ENCODE peak calls at places on chromosome 7, in seven cellular contexts. One of them, this sample, is unnamed.

GRCh38 chr7:73313521-73313906 is 4.9 kb upstream of the NSUN5 start:
- DNase-seq in pancreas: no peak
- DNase-seq in occipital lobe: no peak
- DNase-seq in H54: no peak
- DNase-seq in RPMI7951: no peak
- DNase-seq in NB4: no peak
- DNase-seq in PC-3: no peak
- DNase-seq in this sample: no peak

GRCh38 chr7:55438765-55439525 is 73.8 kb downstream of the LANCL2 start:
- DNase-seq in RPMI7951: peak
- DNase-seq in NB4: no peak
- DNase-seq in occipital lobe: no peak
- DNase-seq in PC-3: peak
- DNase-seq in pancreas: no peak
- DNase-seq in H54: no peak
- DNase-seq in this sample: no peak

GRCh38 chr7:55509322-55509721 is 63.0 kb downstream of the VOPP1 start:
- DNase-seq in pancreas: no peak
- DNase-seq in PC-3: no peak
- DNase-seq in RPMI7951: no peak
- DNase-seq in NB4: peak
- DNase-seq in occipital lobe: no peak
- DNase-seq in H54: no peak
- DNase-seq in this sample: no peak

GRCh38 chr7:150778738-150779301 is 21.3 kb downstream of the TMEM176B start:
- DNase-seq in PC-3: peak
- DNase-seq in RPMI7951: peak
- DNase-seq in pancreas: peak
- DNase-seq in occipital lobe: peak
- DNase-seq in H54: peak
- DNase-seq in NB4: peak
- DNase-seq in this sample: peak

GRCh38 chr7:96708872-96709271 is 774 bp downstream of the SEM1 start:
- DNase-seq in NB4: no peak
- DNase-seq in pancreas: no peak
- DNase-seq in PC-3: no peak
- DNase-seq in RPMI7951: peak
- DNase-seq in occipital lobe: no peak
- DNase-seq in H54: no peak
- DNase-seq in this sample: peak

GRCh38 chr7:13016036-13016581 is 328.7 kb downstream of the ARL4A start:
- DNase-seq in occipital lobe: no peak
- DNase-seq in H54: no peak
- DNase-seq in RPMI7951: no peak
- DNase-seq in NB4: no peak
- DNase-seq in PC-3: no peak
- DNase-seq in pancreas: no peak
- DNase-seq in this sample: no peak

GRCh38 chr7:1707756-1708611 is 37.9 kb downstream of the ELFN1 start:
- DNase-seq in occipital lobe: no peak
- DNase-seq in RPMI7951: no peak
- DNase-seq in pancreas: no peak
- DNase-seq in NB4: no peak
- DNase-seq in H54: no peak
- DNase-seq in PC-3: no peak
- DNase-seq in this sample: peak

GRCh38 chr7:96952974-96953391 is 52.4 kb upstream of the DLX6 start:
- DNase-seq in RPMI7951: peak
- DNase-seq in PC-3: peak
- DNase-seq in NB4: no peak
- DNase-seq in H54: peak
- DNase-seq in pancreas: no peak
- DNase-seq in occipital lobe: no peak
- DNase-seq in this sample: peak

GRCh38 chr7:33895025-33895804 is 10.1 kb upstream of the BMPER start:
- DNase-seq in H54: peak
- DNase-seq in PC-3: peak
- DNase-seq in occipital lobe: peak
- DNase-seq in NB4: peak
- DNase-seq in RPMI7951: peak
- DNase-seq in pancreas: peak
- DNase-seq in this sample: peak

GRCh38 chr7:29091722-29092121 is 54.6 kb downstream of the CPVL start:
- DNase-seq in occipital lobe: no peak
- DNase-seq in NB4: no peak
- DNase-seq in H54: no peak
- DNase-seq in pancreas: no peak
- DNase-seq in RPMI7951: peak
- DNase-seq in PC-3: no peak
- DNase-seq in this sample: peak

GRCh38 chr7:150806863-150807262 is 6.3 kb downstream of the TMEM176A start:
- DNase-seq in RPMI7951: no peak
- DNase-seq in PC-3: no peak
- DNase-seq in pancreas: no peak
- DNase-seq in occipital lobe: no peak
- DNase-seq in H54: no peak
- DNase-seq in NB4: no peak
- DNase-seq in this sample: no peak

GRCh38 chr7:27661776-27662489 is 750 bp downstream of the HIBADH start:
- DNase-seq in PC-3: no peak
- DNase-seq in NB4: peak
- DNase-seq in pancreas: no peak
- DNase-seq in occipital lobe: peak
- DNase-seq in H54: no peak
- DNase-seq in RPMI7951: peak
- DNase-seq in this sample: peak

GRCh38 chr7:106604303-106604918 is 56.5 kb downstream of the CCDC71L start:
- DNase-seq in pancreas: no peak
- DNase-seq in NB4: peak
- DNase-seq in occipital lobe: no peak
- DNase-seq in H54: no peak
- DNase-seq in RPMI7951: no peak
- DNase-seq in PC-3: no peak
- DNase-seq in this sample: no peak

GRCh38 chr7:159027091-159027802 is 117.4 kb downstream of the VIPR2 start:
- DNase-seq in occipital lobe: no peak
- DNase-seq in H54: no peak
- DNase-seq in NB4: no peak
- DNase-seq in PC-3: peak
- DNase-seq in RPMI7951: no peak
- DNase-seq in pancreas: no peak
- DNase-seq in this sample: peak

GRCh38 chr7:69787736-69788431 is 189.6 kb downstream of the AUTS2 start:
- DNase-seq in NB4: no peak
- DNase-seq in PC-3: no peak
- DNase-seq in pancreas: no peak
- DNase-seq in RPMI7951: no peak
- DNase-seq in occipital lobe: no peak
- DNase-seq in H54: no peak
- DNase-seq in this sample: no peak

GRCh38 chr7:31982962-31983361 is 87.2 kb downstream of the PDE1C start:
- DNase-seq in pancreas: no peak
- DNase-seq in RPMI7951: peak
- DNase-seq in PC-3: no peak
- DNase-seq in occipital lobe: no peak
- DNase-seq in H54: no peak
- DNase-seq in NB4: no peak
- DNase-seq in this sample: no peak

GRCh38 chr7:80517177-80517804 is 5.4 kb upstream of the GNAT3 start:
- DNase-seq in PC-3: no peak
- DNase-seq in H54: no peak
- DNase-seq in RPMI7951: no peak
- DNase-seq in occipital lobe: no peak
- DNase-seq in NB4: no peak
- DNase-seq in pancreas: no peak
- DNase-seq in this sample: no peak

GRCh38 chr7:74453321-74454011 is at the start of gene GTF2IRD1:
- DNase-seq in H54: peak
- DNase-seq in PC-3: peak
- DNase-seq in RPMI7951: peak
- DNase-seq in NB4: peak
- DNase-seq in occipital lobe: peak
- DNase-seq in pancreas: peak
- DNase-seq in this sample: peak

GRCh38 chr7:131110294-131111080 is 217.2 kb upstream of the MKLN1 start:
- DNase-seq in NB4: peak
- DNase-seq in PC-3: peak
- DNase-seq in RPMI7951: peak
- DNase-seq in pancreas: peak
- DNase-seq in occipital lobe: peak
- DNase-seq in H54: no peak
- DNase-seq in this sample: peak

GRCh38 chr7:148807451-148807850 is 76.6 kb downstream of the EZH2 start:
- DNase-seq in PC-3: no peak
- DNase-seq in pancreas: no peak
- DNase-seq in occipital lobe: no peak
- DNase-seq in H54: no peak
- DNase-seq in RPMI7951: no peak
- DNase-seq in NB4: no peak
- DNase-seq in this sample: no peak

GRCh38 chr7:11505471-11505870 is 326.5 kb downstream of the THSD7A start:
- DNase-seq in H54: no peak
- DNase-seq in pancreas: no peak
- DNase-seq in occipital lobe: no peak
- DNase-seq in PC-3: no peak
- DNase-seq in RPMI7951: no peak
- DNase-seq in NB4: no peak
- DNase-seq in this sample: no peak

GRCh38 chr7:78368781-78369180 is 570.2 kb downstream of the PHTF2 start:
- DNase-seq in RPMI7951: no peak
- DNase-seq in NB4: no peak
- DNase-seq in pancreas: no peak
- DNase-seq in occipital lobe: no peak
- DNase-seq in PC-3: no peak
- DNase-seq in H54: no peak
- DNase-seq in this sample: no peak

GRCh38 chr7:142774826-142775225 is 4.1 kb downstream of the PRSS2 start:
- DNase-seq in NB4: no peak
- DNase-seq in RPMI7951: peak
- DNase-seq in H54: no peak
- DNase-seq in pancreas: peak
- DNase-seq in PC-3: peak
- DNase-seq in occipital lobe: no peak
- DNase-seq in this sample: peak

GRCh38 chr7:28955723-28956607 is 2.2 kb downstream of the TRIL start:
- DNase-seq in pancreas: peak
- DNase-seq in NB4: no peak
- DNase-seq in PC-3: peak
- DNase-seq in occipital lobe: no peak
- DNase-seq in H54: no peak
- DNase-seq in RPMI7951: no peak
- DNase-seq in this sample: peak

GRCh38 chr7:79930604-79931003 is 204.0 kb upstream of the GNAI1 start:
- DNase-seq in occipital lobe: no peak
- DNase-seq in PC-3: peak
- DNase-seq in NB4: no peak
- DNase-seq in pancreas: no peak
- DNase-seq in H54: no peak
- DNase-seq in RPMI7951: no peak
- DNase-seq in this sample: no peak

GRCh38 chr7:151834281-151835035 is 42.5 kb downstream of the PRKAG2 start:
- DNase-seq in RPMI7951: no peak
- DNase-seq in NB4: no peak
- DNase-seq in H54: no peak
- DNase-seq in PC-3: no peak
- DNase-seq in occipital lobe: no peak
- DNase-seq in pancreas: no peak
- DNase-seq in this sample: no peak

GRCh38 chr7:155792315-155792960 is 19.8 kb downstream of the SHH start:
- DNase-seq in NB4: no peak
- DNase-seq in PC-3: no peak
- DNase-seq in H54: no peak
- DNase-seq in pancreas: no peak
- DNase-seq in RPMI7951: no peak
- DNase-seq in occipital lobe: no peak
- DNase-seq in this sample: no peak

GRCh38 chr7:111266613-111267012 is 175.7 kb downstream of the LRRN3 start:
- DNase-seq in H54: no peak
- DNase-seq in RPMI7951: no peak
- DNase-seq in PC-3: peak
- DNase-seq in NB4: no peak
- DNase-seq in occipital lobe: no peak
- DNase-seq in pancreas: no peak
- DNase-seq in this sample: no peak

GRCh38 chr7:452230-452751 is 67.4 kb downstream of the PDGFA start:
- DNase-seq in pancreas: no peak
- DNase-seq in PC-3: no peak
- DNase-seq in RPMI7951: peak
- DNase-seq in H54: no peak
- DNase-seq in occipital lobe: no peak
- DNase-seq in NB4: no peak
- DNase-seq in this sample: no peak

This sample was measured in Daoy.